ENCODE peak calls at places on chromosomes 11 and 22, in four cellular contexts. One of them, this sample, is unnamed.
A peak's percentile ranks its signal among the peaks of the same experiment; 100 is the strongest.

GRCh38 chr22:47300698-47301405 is 538.4 kb downstream of the TBC1D22A start:
- DNase-seq in Kasumi-1: no peak
- DNase-seq in right lobe of liver: no peak
- DNase-seq in stimulated activated CD4-positive, alpha-beta T cell treated with anti-CD3 and anti-CD28 coated beads, Interleukin-1b, Interleukin-23, amount 100 ng/mL, for 24 hours: no peak
- DNase-seq in this sample: no peak

GRCh38 chr11:36266767-36267166 is 22.5 kb downstream of the COMMD9 start:
- DNase-seq in Kasumi-1: no peak
- DNase-seq in right lobe of liver: no peak
- DNase-seq in stimulated activated CD4-positive, alpha-beta T cell treated with anti-CD3 and anti-CD28 coated beads, Interleukin-1b, Interleukin-23, amount 100 ng/mL, for 24 hours: no peak
- DNase-seq in this sample: no peak

GRCh38 chr11:37657645-37658044 is 1059.6 kb upstream of the RAG2 start:
- DNase-seq in Kasumi-1: peak; percentile 26
- DNase-seq in right lobe of liver: no peak
- DNase-seq in stimulated activated CD4-positive, alpha-beta T cell treated with anti-CD3 and anti-CD28 coated beads, Interleukin-1b, Interleukin-23, amount 100 ng/mL, for 24 hours: no peak
- DNase-seq in this sample: no peak

GRCh38 chr11:86660011-86660595 is 12.3 kb downstream of the ME3 start:
- DNase-seq in Kasumi-1: no peak
- DNase-seq in right lobe of liver: no peak
- DNase-seq in stimulated activated CD4-positive, alpha-beta T cell treated with anti-CD3 and anti-CD28 coated beads, Interleukin-1b, Interleukin-23, amount 100 ng/mL, for 24 hours: no peak
- DNase-seq in this sample: no peak

GRCh38 chr11:7512525-7513209 is 1.1 kb upstream of the PPFIBP2 start:
- DNase-seq in Kasumi-1: peak; percentile 73
- DNase-seq in right lobe of liver: peak; percentile 68
- DNase-seq in stimulated activated CD4-positive, alpha-beta T cell treated with anti-CD3 and anti-CD28 coated beads, Interleukin-1b, Interleukin-23, amount 100 ng/mL, for 24 hours: no peak
- DNase-seq in this sample: no peak

GRCh38 chr11:117734596-117734995 is 62.4 kb downstream of the DSCAML1 start:
- DNase-seq in Kasumi-1: peak; percentile 86
- DNase-seq in right lobe of liver: no peak
- DNase-seq in stimulated activated CD4-positive, alpha-beta T cell treated with anti-CD3 and anti-CD28 coated beads, Interleukin-1b, Interleukin-23, amount 100 ng/mL, for 24 hours: no peak
- DNase-seq in this sample: peak; percentile 79

GRCh38 chr11:10568486-10568941 is at the start of gene LYVE1:
- DNase-seq in Kasumi-1: no peak
- DNase-seq in right lobe of liver: no peak
- DNase-seq in stimulated activated CD4-positive, alpha-beta T cell treated with anti-CD3 and anti-CD28 coated beads, Interleukin-1b, Interleukin-23, amount 100 ng/mL, for 24 hours: no peak
- DNase-seq in this sample: no peak

GRCh38 chr11:66497206-66497605 is 13.2 kb upstream of the BBS1 start:
- DNase-seq in Kasumi-1: no peak
- DNase-seq in right lobe of liver: no peak
- DNase-seq in stimulated activated CD4-positive, alpha-beta T cell treated with anti-CD3 and anti-CD28 coated beads, Interleukin-1b, Interleukin-23, amount 100 ng/mL, for 24 hours: no peak
- DNase-seq in this sample: no peak

GRCh38 chr22:39545310-39546063 is 12.9 kb upstream of the RPS19BP1 start:
- DNase-seq in Kasumi-1: peak; percentile 27
- DNase-seq in right lobe of liver: no peak
- DNase-seq in stimulated activated CD4-positive, alpha-beta T cell treated with anti-CD3 and anti-CD28 coated beads, Interleukin-1b, Interleukin-23, amount 100 ng/mL, for 24 hours: no peak
- DNase-seq in this sample: no peak

GRCh38 chr11:8250981-8251620 is 12.6 kb downstream of the LMO1 start:
- DNase-seq in Kasumi-1: no peak
- DNase-seq in right lobe of liver: no peak
- DNase-seq in stimulated activated CD4-positive, alpha-beta T cell treated with anti-CD3 and anti-CD28 coated beads, Interleukin-1b, Interleukin-23, amount 100 ng/mL, for 24 hours: no peak
- DNase-seq in this sample: no peak

GRCh38 chr11:66971483-66971882 is 3.6 kb upstream of the C11orf86 start:
- DNase-seq in Kasumi-1: no peak
- DNase-seq in right lobe of liver: no peak
- DNase-seq in stimulated activated CD4-positive, alpha-beta T cell treated with anti-CD3 and anti-CD28 coated beads, Interleukin-1b, Interleukin-23, amount 100 ng/mL, for 24 hours: no peak
- DNase-seq in this sample: no peak

GRCh38 chr11:26470992-26471391 is 101.1 kb downstream of the MUC15 start:
- DNase-seq in Kasumi-1: no peak
- DNase-seq in right lobe of liver: no peak
- DNase-seq in stimulated activated CD4-positive, alpha-beta T cell treated with anti-CD3 and anti-CD28 coated beads, Interleukin-1b, Interleukin-23, amount 100 ng/mL, for 24 hours: no peak
- DNase-seq in this sample: no peak

GRCh38 chr22:21624120-21624879 is 5.5 kb downstream of the YDJC start:
- DNase-seq in Kasumi-1: peak; percentile 36
- DNase-seq in right lobe of liver: no peak
- DNase-seq in stimulated activated CD4-positive, alpha-beta T cell treated with anti-CD3 and anti-CD28 coated beads, Interleukin-1b, Interleukin-23, amount 100 ng/mL, for 24 hours: no peak
- DNase-seq in this sample: no peak

GRCh38 chr11:129143335-129143734 is 48.8 kb downstream of the ARHGAP32 start:
- DNase-seq in Kasumi-1: no peak
- DNase-seq in right lobe of liver: peak; percentile 66
- DNase-seq in stimulated activated CD4-positive, alpha-beta T cell treated with anti-CD3 and anti-CD28 coated beads, Interleukin-1b, Interleukin-23, amount 100 ng/mL, for 24 hours: no peak
- DNase-seq in this sample: no peak

GRCh38 chr11:70575396-70576060 is 177.2 kb downstream of the CTTN start:
- DNase-seq in Kasumi-1: no peak
- DNase-seq in right lobe of liver: no peak
- DNase-seq in stimulated activated CD4-positive, alpha-beta T cell treated with anti-CD3 and anti-CD28 coated beads, Interleukin-1b, Interleukin-23, amount 100 ng/mL, for 24 hours: no peak
- DNase-seq in this sample: no peak

This sample was measured in NCI-H345.